ENCODE peak calls at places on chromosome 20, in six cellular contexts. A is cardiac muscle cell, B is hepatocyte, Q is lower lobe of right lung, K is uterus, X is PC-3. T is an unnamed sample.

GRCh38 chr20:22681591-22682248 is 97.3 kb upstream of the FOXA2 start:
- DNase-seq in X (no peak), B (no peak), A (no peak), K (no peak), Q (no peak), T (no peak)

GRCh38 chr20:56417911-56418310 is 5.9 kb downstream of the CASS4 start:
- DNase-seq in B (no peak), A (no peak), X (peak; percentile 33), Q (no peak), K (no peak), T (no peak)

GRCh38 chr20:6828794-6829423 is 61.4 kb downstream of the BMP2 start:
- DNase-seq in X (peak; percentile 85), A (peak; percentile 85), Q (peak; percentile 50), B (peak; percentile 87), K (peak; percentile 28), T (peak; percentile 65)

GRCh38 chr20:17066955-17067354 is 159.9 kb upstream of the PCSK2 start:
- DNase-seq in K (no peak), A (peak; percentile 3), B (no peak), Q (no peak), X (no peak), T (no peak)

GRCh38 chr20:10876558-10876957 is 202.8 kb upstream of the JAG1 start:
- DNase-seq in X (no peak), B (no peak), Q (no peak), A (no peak), K (no peak), T (no peak)

GRCh38 chr20:17364681-17365080 is 137.8 kb downstream of the PCSK2 start:
- DNase-seq in Q (no peak), K (no peak), X (no peak), B (no peak), A (no peak), T (no peak)

GRCh38 chr20:25508083-25508770 is 77.1 kb downstream of the NINL start:
- DNase-seq in K (no peak), B (peak; percentile 76), Q (no peak), X (peak; percentile 78), A (no peak), T (no peak)

GRCh38 chr20:25521382-25521781 is 63.9 kb downstream of the NINL start:
- DNase-seq in K (no peak), A (no peak), Q (no peak), B (no peak), X (no peak), T (no peak)

GRCh38 chr20:10672579-10673127 is 1.1 kb downstream of the JAG1 start:
- DNase-seq in Q (peak; percentile 80), A (peak; percentile 60), K (peak; percentile 57), X (peak; percentile 58), B (peak; percentile 70), T (peak; percentile 58)

GRCh38 chr20:38305541-38305940 is 1.6 kb downstream of the BPI start:
- DNase-seq in X (no peak), B (no peak), A (no peak), Q (no peak), K (no peak), T (no peak)

GRCh38 chr20:909641-910040 is 6.5 kb downstream of the ANGPT4 start:
- DNase-seq in A (no peak), X (no peak), Q (no peak), B (no peak), K (no peak), T (no peak)

GRCh38 chr20:6122111-6122872 is 538 bp downstream of the FERMT1 start:
- DNase-seq in K (no peak), B (peak; percentile 51), A (peak; percentile 72), X (peak; percentile 85), Q (no peak), T (no peak)

GRCh38 chr20:33490023-33490933 is at the start of gene CBFA2T2:
- DNase-seq in K (peak; percentile 62), X (peak; percentile 44), Q (peak; percentile 83), A (no peak), B (no peak), T (peak; percentile 66)

GRCh38 chr20:3135507-3136070 is 24.1 kb downstream of the FASTKD5 start:
- DNase-seq in X (peak; percentile 35), A (no peak), K (no peak), B (no peak), Q (no peak), T (no peak)

GRCh38 chr20:54688476-54688875 is 213.1 kb downstream of the DOK5 start:
- DNase-seq in A (no peak), K (no peak), X (no peak), Q (no peak), B (no peak), T (no peak)

GRCh38 chr20:58141496-58141895 is 87.0 kb downstream of the ANKRD60 start:
- DNase-seq in B (no peak), X (no peak), Q (no peak), A (no peak), K (no peak), T (no peak)

GRCh38 chr20:23286346-23286745 is 64.2 kb upstream of the NXT1 start:
- DNase-seq in X (no peak), K (no peak), Q (no peak), B (no peak), A (no peak), T (no peak)

GRCh38 chr20:40711078-40711477 is 22.0 kb upstream of the MAFB start:
- DNase-seq in A (no peak), K (no peak), B (no peak), X (no peak), Q (no peak), T (no peak)

GRCh38 chr20:15742627-15743026 is 830.6 kb downstream of the KIF16B start:
- DNase-seq in K (no peak), Q (no peak), X (peak; percentile 68), B (no peak), A (no peak), T (no peak)

GRCh38 chr20:40961176-40961575 is 67.4 kb upstream of the TOP1 start:
- DNase-seq in K (no peak), A (no peak), X (no peak), B (no peak), Q (no peak), T (no peak)

GRCh38 chr20:52785678-52786077 is 186.5 kb upstream of the TSHZ2 start:
- DNase-seq in Q (no peak), K (no peak), B (no peak), A (no peak), X (no peak), T (no peak)

GRCh38 chr20:54107600-54108393 is 37.4 kb upstream of the BCAS1 start:
- DNase-seq in Q (no peak), X (peak; percentile 26), K (no peak), A (no peak), B (no peak), T (no peak)

GRCh38 chr20:20231528-20232298 is 136.2 kb upstream of the INSM1 start:
- DNase-seq in A (no peak), B (no peak), K (no peak), Q (no peak), X (no peak), T (no peak)

DNA sequence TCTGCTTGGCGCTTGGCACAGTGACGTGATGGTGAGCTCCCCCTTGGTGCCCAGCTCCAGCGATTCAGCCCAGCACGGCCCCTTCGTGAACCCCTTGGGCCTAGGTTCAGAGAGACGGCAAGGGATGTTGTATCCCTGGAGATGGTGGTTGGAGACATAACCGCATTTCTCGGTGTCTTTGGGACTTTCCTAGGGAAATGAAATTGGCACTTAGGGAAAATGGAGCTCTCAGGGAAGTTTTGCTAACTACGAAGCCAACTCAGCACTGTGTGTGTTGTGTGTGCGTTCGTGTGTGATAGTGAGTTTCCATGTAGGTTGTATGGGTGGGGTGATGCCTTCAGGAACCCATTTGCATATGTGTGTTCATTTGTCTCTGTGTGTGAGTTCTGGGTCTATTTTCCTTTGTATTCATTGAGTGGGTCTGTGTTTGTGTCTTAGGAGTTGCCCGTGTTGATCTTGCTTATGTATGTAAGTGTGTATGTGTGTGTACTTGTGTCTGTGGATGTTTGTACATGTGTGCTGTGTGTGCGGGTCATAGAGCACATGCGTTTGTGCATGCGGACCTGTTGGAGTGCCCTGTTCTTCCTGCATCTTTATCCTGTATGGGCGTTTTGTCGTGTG is 46.4 kb downstream of the HNF4A start:
- DNase-seq in X (no peak), Q (no peak), K (no peak), A (no peak), B (no peak), T (no peak)
- H3K27ac ChIP-seq in X (no peak overlapping the region), Q (no peak overlapping the region), K (no peak overlapping the region), A (no peak overlapping the region), B (peak overlapping the region; percentile 97), T (no peak overlapping the region)

GRCh38 chr20:62477669-62478450 is 2.1 kb upstream of the GATA5 start:
- DNase-seq in B (no peak), A (peak; percentile 63), K (no peak), X (no peak), Q (no peak), T (no peak)
- H3K4me1 ChIP-seq in B (peaks cover 48% of the 10 kb centered on the region), A (peaks cover 57% of the 10 kb centered on the region), K (peaks cover 7% of the 10 kb centered on the region), X (peaks cover 7% of the 10 kb centered on the region), Q (peaks cover 23% of the 10 kb centered on the region), T (peaks cover 23% of the 10 kb centered on the region)

GRCh38 chr20:13008761-13009681 is at the start of gene SPTLC3:
- DNase-seq in A (peak; percentile 49), B (peak; percentile 77), Q (no peak), K (no peak), X (peak; percentile 81), T (peak; percentile 44)
- H3K4me3 ChIP-seq in A (peak within 1 kb of the TSS; percentile 24), B (peak within 1 kb of the TSS; percentile 28), Q (peak within 1 kb of the TSS; percentile 58), K (peak within 1 kb of the TSS; percentile 21), X (peak within 1 kb of the TSS; percentile 69), T (peak within 1 kb of the TSS; percentile 1)

GRCh38 chr20:62679978-62680589 is 28.6 kb upstream of the NTSR1 start:
- DNase-seq in K (no peak), A (no peak), X (no peak), B (no peak), Q (no peak), T (no peak)

GRCh38 chr20:62675156-62675871 is 33.0 kb downstream of the SLCO4A1 start:
- DNase-seq in A (no peak), X (peak; percentile 36), B (no peak), K (no peak), Q (no peak), T (no peak)

GRCh38 chr20:62676976-62677375 is 31.7 kb upstream of the NTSR1 start:
- DNase-seq in K (no peak), B (no peak), A (no peak), X (no peak), Q (no peak), T (no peak)

GRCh38 chr20:62678553-62678952 is 30.1 kb upstream of the NTSR1 start:
- DNase-seq in A (no peak), X (no peak), B (no peak), Q (no peak), K (no peak), T (no peak)

GRCh38 chr20:62677678-62678077 is 31.0 kb upstream of the NTSR1 start:
- DNase-seq in B (no peak), A (no peak), K (no peak), X (no peak), Q (no peak), T (no peak)
- H3K27ac ChIP-seq in B (no peak overlapping the region), A (no peak overlapping the region), K (no peak overlapping the region), X (no peak overlapping the region), Q (no peak overlapping the region), T (no peak overlapping the region)